ENCODE peak calls at places on chromosomes 5 and 9, in seven cellular contexts. One of them, this sample, is unnamed.

GRCh38 chr9:7216004-7216821 is 458.4 kb downstream of the KDM4C start:
- DNase-seq in dorsolateral prefrontal cortex: no peak
- DNase-seq in SW480: peak
- DNase-seq in cardiac fibroblast: peak
- DNase-seq in NCI-H526: no peak
- DNase-seq in fibroblast of the aortic adventitia: peak
- DNase-seq in ACHN: peak
- DNase-seq in this sample: peak

GRCh38 chr9:125361837-125362531 is 100.4 kb downstream of the GAPVD1 start:
- DNase-seq in fibroblast of the aortic adventitia: peak
- DNase-seq in ACHN: peak
- DNase-seq in dorsolateral prefrontal cortex: no peak
- DNase-seq in SW480: no peak
- DNase-seq in cardiac fibroblast: peak
- DNase-seq in NCI-H526: no peak
- DNase-seq in this sample: no peak

GRCh38 chr5:139178948-139179347 is 19.2 kb downstream of the SIL1 start:
- DNase-seq in fibroblast of the aortic adventitia: peak
- DNase-seq in NCI-H526: peak
- DNase-seq in dorsolateral prefrontal cortex: no peak
- DNase-seq in ACHN: no peak
- DNase-seq in SW480: no peak
- DNase-seq in cardiac fibroblast: peak
- DNase-seq in this sample: peak

GRCh38 chr9:102650896-102651295 is 344.2 kb upstream of the CYLC2 start:
- DNase-seq in fibroblast of the aortic adventitia: no peak
- DNase-seq in cardiac fibroblast: no peak
- DNase-seq in SW480: no peak
- DNase-seq in dorsolateral prefrontal cortex: no peak
- DNase-seq in NCI-H526: no peak
- DNase-seq in ACHN: no peak
- DNase-seq in this sample: no peak

GRCh38 chr5:1010181-1010510 is 1.5 kb downstream of the NKD2 start:
- DNase-seq in NCI-H526: peak
- DNase-seq in fibroblast of the aortic adventitia: no peak
- DNase-seq in cardiac fibroblast: no peak
- DNase-seq in dorsolateral prefrontal cortex: peak
- DNase-seq in SW480: peak
- DNase-seq in ACHN: no peak
- DNase-seq in this sample: no peak

GRCh38 chr9:134365791-134366222 is 39.6 kb downstream of the RXRA start:
- DNase-seq in SW480: no peak
- DNase-seq in dorsolateral prefrontal cortex: peak
- DNase-seq in NCI-H526: peak
- DNase-seq in ACHN: no peak
- DNase-seq in cardiac fibroblast: peak
- DNase-seq in fibroblast of the aortic adventitia: peak
- DNase-seq in this sample: peak

GRCh38 chr9:134709512-134710270 is 68.1 kb downstream of the COL5A1 start:
- DNase-seq in cardiac fibroblast: peak
- DNase-seq in fibroblast of the aortic adventitia: peak
- DNase-seq in ACHN: no peak
- DNase-seq in NCI-H526: no peak
- DNase-seq in SW480: no peak
- DNase-seq in dorsolateral prefrontal cortex: no peak
- DNase-seq in this sample: peak

GRCh38 chr5:168592014-168592368 is 12.8 kb upstream of the PANK3 start:
- DNase-seq in cardiac fibroblast: peak
- DNase-seq in dorsolateral prefrontal cortex: no peak
- DNase-seq in NCI-H526: no peak
- DNase-seq in SW480: no peak
- DNase-seq in fibroblast of the aortic adventitia: peak
- DNase-seq in ACHN: no peak
- DNase-seq in this sample: no peak

GRCh38 chr9:110115341-110115820 is 92.6 kb downstream of the C9orf152 start:
- DNase-seq in SW480: no peak
- DNase-seq in dorsolateral prefrontal cortex: no peak
- DNase-seq in fibroblast of the aortic adventitia: peak
- DNase-seq in ACHN: no peak
- DNase-seq in NCI-H526: no peak
- DNase-seq in cardiac fibroblast: peak
- DNase-seq in this sample: peak

GRCh38 chr5:94432499-94432898 is 185.9 kb downstream of the KIAA0825 start:
- DNase-seq in fibroblast of the aortic adventitia: peak
- DNase-seq in SW480: no peak
- DNase-seq in cardiac fibroblast: peak
- DNase-seq in NCI-H526: no peak
- DNase-seq in ACHN: no peak
- DNase-seq in dorsolateral prefrontal cortex: no peak
- DNase-seq in this sample: no peak

GRCh38 chr5:163696270-163696887 is 191.0 kb downstream of the MAT2B start:
- DNase-seq in SW480: peak
- DNase-seq in fibroblast of the aortic adventitia: peak
- DNase-seq in dorsolateral prefrontal cortex: peak
- DNase-seq in NCI-H526: peak
- DNase-seq in ACHN: peak
- DNase-seq in cardiac fibroblast: peak
- DNase-seq in this sample: peak

GRCh38 chr9:135215571-135216161 is 128.2 kb downstream of the OLFM1 start:
- DNase-seq in dorsolateral prefrontal cortex: no peak
- DNase-seq in cardiac fibroblast: peak
- DNase-seq in NCI-H526: no peak
- DNase-seq in SW480: no peak
- DNase-seq in ACHN: no peak
- DNase-seq in fibroblast of the aortic adventitia: peak
- DNase-seq in this sample: peak

GRCh38 chr5:38600334-38601045 is 44.0 kb upstream of the LIFR start:
- DNase-seq in cardiac fibroblast: peak
- DNase-seq in ACHN: no peak
- DNase-seq in SW480: no peak
- DNase-seq in dorsolateral prefrontal cortex: no peak
- DNase-seq in NCI-H526: no peak
- DNase-seq in fibroblast of the aortic adventitia: peak
- DNase-seq in this sample: peak

GRCh38 chr9:113541019-113541900 is 77.7 kb downstream of the RGS3 start:
- DNase-seq in dorsolateral prefrontal cortex: peak
- DNase-seq in fibroblast of the aortic adventitia: peak
- DNase-seq in NCI-H526: peak
- DNase-seq in ACHN: peak
- DNase-seq in SW480: peak
- DNase-seq in cardiac fibroblast: peak
- DNase-seq in this sample: peak

GRCh38 chr5:135426102-135427082 is 20.8 kb downstream of the DCANP1 start:
- DNase-seq in dorsolateral prefrontal cortex: no peak
- DNase-seq in ACHN: peak
- DNase-seq in cardiac fibroblast: peak
- DNase-seq in SW480: peak
- DNase-seq in NCI-H526: peak
- DNase-seq in fibroblast of the aortic adventitia: peak
- DNase-seq in this sample: peak

GRCh38 chr9:96450613-96451544 is 910 bp downstream of the HABP4 start:
- DNase-seq in fibroblast of the aortic adventitia: peak
- DNase-seq in SW480: peak
- DNase-seq in cardiac fibroblast: peak
- DNase-seq in dorsolateral prefrontal cortex: peak
- DNase-seq in NCI-H526: peak
- DNase-seq in ACHN: peak
- DNase-seq in this sample: peak

GRCh38 chr5:178246736-178247135 is 14.1 kb upstream of the PHYKPL start:
- DNase-seq in NCI-H526: no peak
- DNase-seq in fibroblast of the aortic adventitia: no peak
- DNase-seq in ACHN: no peak
- DNase-seq in SW480: no peak
- DNase-seq in cardiac fibroblast: no peak
- DNase-seq in dorsolateral prefrontal cortex: no peak
- DNase-seq in this sample: no peak

GRCh38 chr9:79120533-79121315 is 451.0 kb upstream of the TLE4 start:
- DNase-seq in fibroblast of the aortic adventitia: peak
- DNase-seq in dorsolateral prefrontal cortex: no peak
- DNase-seq in NCI-H526: no peak
- DNase-seq in ACHN: no peak
- DNase-seq in cardiac fibroblast: no peak
- DNase-seq in SW480: no peak
- DNase-seq in this sample: peak

GRCh38 chr5:149360262-149360661 is 2.4 kb downstream of the PCYOX1L start:
- DNase-seq in fibroblast of the aortic adventitia: no peak
- DNase-seq in dorsolateral prefrontal cortex: no peak
- DNase-seq in NCI-H526: no peak
- DNase-seq in SW480: no peak
- DNase-seq in cardiac fibroblast: no peak
- DNase-seq in ACHN: no peak
- DNase-seq in this sample: no peak

GRCh38 chr5:38751103-38751502 is 94.7 kb upstream of the OSMR start:
- DNase-seq in SW480: no peak
- DNase-seq in NCI-H526: no peak
- DNase-seq in fibroblast of the aortic adventitia: no peak
- DNase-seq in ACHN: no peak
- DNase-seq in dorsolateral prefrontal cortex: no peak
- DNase-seq in cardiac fibroblast: no peak
- DNase-seq in this sample: no peak

GRCh38 chr9:34220218-34220617 is 41.4 kb downstream of the UBAP1 start:
- DNase-seq in SW480: no peak
- DNase-seq in dorsolateral prefrontal cortex: no peak
- DNase-seq in cardiac fibroblast: no peak
- DNase-seq in fibroblast of the aortic adventitia: no peak
- DNase-seq in NCI-H526: no peak
- DNase-seq in ACHN: no peak
- DNase-seq in this sample: no peak

GRCh38 chr9:135914921-135915320 is 7.6 kb upstream of the CAMSAP1 start:
- DNase-seq in cardiac fibroblast: no peak
- DNase-seq in SW480: no peak
- DNase-seq in dorsolateral prefrontal cortex: peak
- DNase-seq in ACHN: no peak
- DNase-seq in NCI-H526: no peak
- DNase-seq in fibroblast of the aortic adventitia: no peak
- DNase-seq in this sample: peak

GRCh38 chr9:2610985-2611384 is 10.6 kb upstream of the VLDLR start:
- DNase-seq in NCI-H526: no peak
- DNase-seq in ACHN: no peak
- DNase-seq in fibroblast of the aortic adventitia: peak
- DNase-seq in SW480: no peak
- DNase-seq in cardiac fibroblast: peak
- DNase-seq in dorsolateral prefrontal cortex: no peak
- DNase-seq in this sample: no peak

GRCh38 chr5:104170906-104171305 is 608.3 kb upstream of the NUDT12 start:
- DNase-seq in NCI-H526: no peak
- DNase-seq in cardiac fibroblast: peak
- DNase-seq in ACHN: no peak
- DNase-seq in SW480: no peak
- DNase-seq in dorsolateral prefrontal cortex: no peak
- DNase-seq in fibroblast of the aortic adventitia: peak
- DNase-seq in this sample: no peak

GRCh38 chr5:102591650-102592049 is 92.8 kb upstream of the SLCO6A1 start:
- DNase-seq in SW480: no peak
- DNase-seq in fibroblast of the aortic adventitia: no peak
- DNase-seq in NCI-H526: no peak
- DNase-seq in ACHN: no peak
- DNase-seq in cardiac fibroblast: no peak
- DNase-seq in dorsolateral prefrontal cortex: no peak
- DNase-seq in this sample: no peak

GRCh38 chr5:128406863-128407262 is 131.2 kb downstream of the FBN2 start:
- DNase-seq in SW480: no peak
- DNase-seq in fibroblast of the aortic adventitia: peak
- DNase-seq in cardiac fibroblast: no peak
- DNase-seq in dorsolateral prefrontal cortex: no peak
- DNase-seq in NCI-H526: no peak
- DNase-seq in ACHN: no peak
- DNase-seq in this sample: no peak

This sample was measured in RPMI7951.